ENCODE peak calls at places on chromosomes 16 and 17, in five cellular contexts. X is tibial artery, D is heart right ventricle, J is body of pancreas, N is endothelial cell of umbilical vein. S is an unnamed sample.
A peak's percentile ranks its signal among the peaks of the same experiment; 100 is the strongest.

GRCh38 chr16:87979352-87979751 is 28.1 kb downstream of the BANP start:
- DNase-seq in X (no peak), D (no peak), J (peak; percentile 86), N (no peak), S (no peak)

GRCh38 chr16:74724820-74725549 is 24.3 kb upstream of the MLKL start:
- DNase-seq in X (no peak), D (no peak), J (no peak), N (no peak), S (no peak)

GRCh38 chr16:16938009-16938408 is 532.8 kb downstream of the XYLT1 start:
- DNase-seq in X (no peak), D (no peak), J (no peak), N (no peak), S (no peak)

GRCh38 chr16:80938035-80938927 is 68.4 kb downstream of the CMC2 start:
- DNase-seq in X (peak; percentile 58), D (no peak), J (no peak), N (peak; percentile 98), S (no peak)

GRCh38 chr16:23508589-23509440 is 1.5 kb downstream of the GGA2 start:
- DNase-seq in X (no peak), D (no peak), J (peak; percentile 41), N (peak; percentile 38), S (no peak)

GRCh38 chr17:19569785-19570496 is 36.3 kb downstream of the SLC47A1 start:
- DNase-seq in X (no peak), D (no peak), J (no peak), N (no peak), S (no peak)

GRCh38 chr16:4328580-4329353 is 12.9 kb downstream of the GLIS2 start:
- DNase-seq in X (no peak), D (no peak), J (no peak), N (no peak), S (no peak)

GRCh38 chr17:17297217-17297616 is 6.0 kb upstream of the NT5M start:
- DNase-seq in X (no peak), D (no peak), J (no peak), N (no peak), S (no peak)

GRCh38 chr17:19739241-19740201 is 8.6 kb downstream of the ALDH3A1 start:
- DNase-seq in X (no peak), D (no peak), J (no peak), N (no peak), S (no peak)

GRCh38 chr16:72051818-72052217 is 2.5 kb upstream of the HP start:
- DNase-seq in X (no peak), D (no peak), J (no peak), N (no peak), S (no peak)

GRCh38 chr17:13864551-13864950 is 204.8 kb upstream of the COX10 start:
- DNase-seq in X (no peak), D (no peak), J (no peak), N (no peak), S (no peak)

GRCh38 chr17:77546772-77547201 is 406.0 kb downstream of the SEC14L1 start:
- DNase-seq in X (no peak), D (no peak), J (no peak), N (no peak), S (no peak)

GRCh38 chr17:56912105-56912999 is 1.5 kb downstream of the TRIM25 start:
- DNase-seq in X (peak; percentile 86), D (peak; percentile 36), J (no peak), N (peak; percentile 57), S (no peak)

GRCh38 chr17:76996741-76997694 is 128.8 kb downstream of the MGAT5B start:
- DNase-seq in X (no peak), D (no peak), J (no peak), N (no peak), S (no peak)

GRCh38 chr17:42541041-42541833 is 5.2 kb downstream of the NAGLU start:
- DNase-seq in X (no peak), D (no peak), J (no peak), N (no peak), S (no peak)

GRCh38 chr17:61054430-61054829 is 345.2 kb upstream of the TBX2 start:
- DNase-seq in X (no peak), D (no peak), J (no peak), N (no peak), S (no peak)

GRCh38 chr17:35607239-35607817 is 20.2 kb downstream of the AP2B1 start:
- DNase-seq in X (no peak), D (no peak), J (no peak), N (no peak), S (no peak)

GRCh38 chr16:69741951-69742904 is 12.5 kb downstream of the NOB1 start:
- DNase-seq in X (peak; percentile 76), D (peak; percentile 82), J (peak; percentile 64), N (peak; percentile 73), S (peak; percentile 67)

GRCh38 chr17:17044846-17045561 is 2.7 kb downstream of the MPRIP start:
- DNase-seq in X (no peak), D (no peak), J (peak; percentile 12), N (peak; percentile 46), S (no peak)

GRCh38 chr16:71484006-71484893 is 4.9 kb downstream of the ZNF19 start:
- DNase-seq in X (peak; percentile 86), D (peak; percentile 78), J (peak; percentile 83), N (peak; percentile 88), S (peak; percentile 85)

GRCh38 chr16:86930001-86930400 is 351.7 kb downstream of the FOXL1 start:
- DNase-seq in X (no peak), D (no peak), J (no peak), N (no peak), S (no peak)

GRCh38 chr17:40103742-40104095 is 3.3 kb upstream of the NR1D1 start:
- DNase-seq in X (no peak), D (no peak), J (no peak), N (no peak), S (no peak)

GRCh38 chr17:2174471-2175293 is 119.8 kb downstream of the HIC1 start:
- DNase-seq in X (peak; percentile 55), D (peak; percentile 81), J (peak; percentile 38), N (peak; percentile 98), S (peak; percentile 55)

GRCh38 chr17:2172447-2172938 is 117.6 kb downstream of the HIC1 start:
- DNase-seq in X (no peak), D (peak; percentile 44), J (peak; percentile 51), N (no peak), S (peak; percentile 54)

GRCh38 chr17:2173005-2173404 is 118.1 kb downstream of the HIC1 start:
- DNase-seq in X (peak; percentile 52), D (no peak), J (no peak), N (peak; percentile 36), S (peak; percentile 49)

GRCh38 chr17:2175294-2175628 is 120.4 kb downstream of the HIC1 start:
- DNase-seq in X (no peak), D (no peak), J (no peak), N (no peak), S (no peak)

GRCh38 chr17:2174048-2174447 is 119.1 kb downstream of the HIC1 start:
- DNase-seq in X (no peak), D (no peak), J (no peak), N (no peak), S (no peak)
- H3K4me1 ChIP-seq in X (peaks cover 7% of the 10 kb centered on the region), D (peaks cover 95% of the 10 kb centered on the region), J (peaks cover 46% of the 10 kb centered on the region), N (peaks cover 76% of the 10 kb centered on the region), S (peaks cover 41% of the 10 kb centered on the region)

GRCh38 chr17:68200689-68201424 is 47.0 kb upstream of the AMZ2 start:
- DNase-seq in X (peak; percentile 74), D (peak; percentile 82), J (peak; percentile 74), N (peak; percentile 80), S (peak; percentile 63)
- H3K4me1 ChIP-seq in X (no peaks in the 10 kb centered on the region), D (peaks cover 57% of the 10 kb centered on the region), J (peaks cover 62% of the 10 kb centered on the region), N (peaks cover 12% of the 10 kb centered on the region), S (no peaks in the 10 kb centered on the region)

GRCh38 chr16:89349947-89350633 is 132.6 kb downstream of the ZNF778 start:
- DNase-seq in X (no peak), D (no peak), J (no peak), N (no peak), S (no peak)
- H3K4me1 ChIP-seq in X (no peaks in the 10 kb centered on the region), D (peaks cover 51% of the 10 kb centered on the region), J (peaks cover 59% of the 10 kb centered on the region), N (no peaks in the 10 kb centered on the region), S (peaks cover 9% of the 10 kb centered on the region)

GRCh38 chr17:66441012-66441703 is 138.7 kb downstream of the PRKCA start:
- DNase-seq in X (no peak), D (no peak), J (no peak), N (no peak), S (no peak)
- H3K4me1 ChIP-seq in X (no peaks in the 10 kb centered on the region), D (no peaks in the 10 kb centered on the region), J (no peaks in the 10 kb centered on the region), N (no peaks in the 10 kb centered on the region), S (peaks cover 3% of the 10 kb centered on the region)

DNA sequence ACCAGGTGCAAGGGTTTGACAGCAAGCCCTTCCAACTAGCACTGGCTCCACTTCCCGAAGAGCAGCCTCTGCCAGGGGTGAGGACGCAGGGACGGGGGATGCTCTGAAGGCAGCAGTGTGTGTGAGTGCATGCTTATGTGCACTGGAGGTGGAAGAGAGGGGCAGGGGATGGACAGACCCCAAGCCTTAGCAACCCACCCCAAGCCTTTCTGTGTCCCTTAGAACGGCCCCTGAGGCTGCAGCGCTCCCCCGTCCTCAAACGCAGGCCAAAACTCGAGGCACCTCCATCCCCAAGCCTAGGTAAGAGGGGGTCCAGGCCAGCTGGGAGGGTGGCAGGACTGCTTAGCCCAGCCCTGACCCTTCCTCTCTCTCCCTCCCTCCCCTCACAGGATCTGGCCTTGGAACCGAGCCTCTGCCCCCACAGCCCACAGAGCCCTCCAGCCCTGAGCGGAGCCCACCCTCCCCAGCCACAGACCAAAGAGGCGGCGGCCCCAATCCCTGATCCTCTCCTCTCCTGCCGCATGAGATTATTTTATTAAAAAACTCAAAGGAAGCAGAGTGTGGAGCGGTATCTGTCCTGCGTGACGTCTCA is 2.9 kb downstream of the ACD start:
- DNase-seq in X (no peak), D (no peak), J (no peak), N (no peak), S (no peak)
- H3K4me1 ChIP-seq in X (no peaks in the 10 kb centered on the region), D (peaks cover 33% of the 10 kb centered on the region), J (peaks cover 36% of the 10 kb centered on the region), N (peaks cover 14% of the 10 kb centered on the region), S (peaks cover 14% of the 10 kb centered on the region)